ENCODE peak calls at places on chromosomes 16 and 17, in four cellular contexts. Y is colonic mucosa, S is A549, J is kidney. X is an unnamed sample.

GRCh38 chr16:79970551-79971236 is 370.2 kb upstream of the MAF start:
- DNase-seq in Y (peak; percentile 20), S (no peak), J (no peak), X (no peak)

GRCh38 chr17:57603978-57604377 is 141.1 kb downstream of the CCDC182 start:
- DNase-seq in Y (no peak), S (no peak), J (no peak), X (no peak)

GRCh38 chr17:17626151-17626805 is 34.8 kb upstream of the PEMT start:
- DNase-seq in Y (no peak), S (no peak), J (no peak), X (no peak)

GRCh38 chr17:14838567-14838966 is 426.6 kb downstream of the PMP22 start:
- DNase-seq in Y (no peak), S (no peak), J (no peak), X (no peak)

GRCh38 chr17:81885869-81886548 is 5.4 kb downstream of the ALYREF start:
- DNase-seq in Y (no peak), S (no peak), J (peak; percentile 86), X (no peak)

GRCh38 chr16:8137581-8137980 is 452.7 kb downstream of the TMEM114 start:
- DNase-seq in Y (no peak), S (no peak), J (no peak), X (no peak)

GRCh38 chr17:75785016-75785769 is 587 bp downstream of the UNK start:
- DNase-seq in Y (peak; percentile 91), S (peak; percentile 69), J (peak; percentile 98), X (peak; percentile 98)

GRCh38 chr16:6113749-6114148 is 1016.2 kb upstream of the EEF2KMT start:
- DNase-seq in Y (no peak), S (no peak), J (no peak), X (no peak)

GRCh38 chr16:80543162-80543561 is 2.4 kb downstream of the DYNLRB2 start:
- DNase-seq in Y (no peak), S (no peak), J (no peak), X (no peak)

GRCh38 chr16:28110074-28110473 is 46.6 kb upstream of the GSG1L start:
- DNase-seq in Y (no peak), S (no peak), J (no peak), X (no peak)

GRCh38 chr16:81060576-81061306 is 16.3 kb downstream of the C16orf46 start:
- DNase-seq in Y (no peak), S (no peak), J (no peak), X (no peak)

GRCh38 chr17:6110592-6110991 is 40.4 kb downstream of the WSCD1 start:
- DNase-seq in Y (peak; percentile 55), S (no peak), J (no peak), X (no peak)

DNA sequence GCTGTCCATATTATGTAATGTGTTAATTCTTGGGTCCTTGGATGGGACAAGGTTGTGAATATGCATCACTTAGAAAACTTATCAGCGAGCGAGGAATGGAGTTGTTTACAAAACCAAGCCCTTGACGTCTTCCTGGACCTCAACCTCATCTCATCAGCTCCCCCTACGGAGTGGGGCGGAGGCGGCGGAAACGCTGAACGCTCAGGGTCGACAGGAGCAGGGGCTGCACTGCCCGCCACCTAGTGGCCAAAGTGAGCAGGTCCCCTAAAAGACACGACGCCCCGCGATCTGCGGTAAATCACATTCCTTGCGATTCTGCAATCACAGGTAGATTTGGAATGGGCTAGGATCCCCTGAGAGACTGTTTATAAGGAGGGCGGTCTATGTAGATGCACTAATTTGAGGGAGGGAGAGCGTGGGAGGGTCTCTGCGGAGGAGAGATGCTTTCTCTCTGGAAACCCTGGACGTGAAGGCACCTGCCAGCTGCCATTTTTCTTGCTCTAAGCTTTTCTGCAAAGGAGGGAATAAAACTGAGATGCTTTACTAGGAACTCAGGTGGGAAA is 5.4 kb upstream of the ICAM2 start:
- DNase-seq in Y (peak; percentile 79), S (peak; percentile 81), J (peak; percentile 92), X (peak; percentile 70)
- H3K27ac ChIP-seq in Y (peak overlapping the region; percentile 44), S (no peak overlapping the region), J (no peak overlapping the region), X (no peak overlapping the region)

GRCh38 chr17:60073063-60073462 is 5.7 kb downstream of the HEATR6 start:
- DNase-seq in Y (no peak), S (no peak), J (no peak), X (no peak)
- H3K9me3 ChIP-seq in Y (no peaks in the 10 kb centered on the region), S (no peaks in the 10 kb centered on the region), J (no peaks in the 10 kb centered on the region), X (no peaks in the 10 kb centered on the region)

DNA sequence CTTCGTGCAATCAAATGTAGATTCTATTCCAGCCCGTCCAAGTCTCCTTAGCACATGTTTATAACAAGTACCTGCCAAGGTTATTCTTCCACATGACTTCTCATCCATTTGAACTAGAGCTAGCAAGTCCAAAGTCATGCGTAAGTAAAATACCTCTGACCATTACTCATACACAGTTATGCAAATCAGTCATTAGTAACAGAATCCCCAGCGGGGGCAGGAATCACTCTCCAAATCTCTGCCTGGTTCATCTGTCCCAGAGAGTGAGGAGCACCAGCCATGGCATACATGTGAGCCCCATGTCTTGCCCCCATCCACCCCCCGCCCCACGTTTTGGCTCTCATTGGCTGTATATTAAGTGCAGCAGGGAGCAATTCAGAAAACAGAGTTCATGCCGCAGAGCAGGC is 27.7 kb downstream of the SRL start:
- DNase-seq in Y (no peak), S (peak; percentile 40), J (no peak), X (peak; percentile 65)
- H3K27ac ChIP-seq in Y (peak overlapping the region; percentile 69), S (peak overlapping the region; percentile 82), J (peak overlapping the region; percentile 93), X (peak overlapping the region; percentile 48)

GRCh38 chr16:56370185-56370584 is 55.2 kb downstream of the AMFR start:
- DNase-seq in Y (no peak), S (no peak), J (no peak), X (no peak)
- H3K9me3 ChIP-seq in Y (no peaks in the 10 kb centered on the region), S (no peaks in the 10 kb centered on the region), J (no peaks in the 10 kb centered on the region), X (no peaks in the 10 kb centered on the region)

GRCh38 chr16:89294486-89294885 is 77.0 kb downstream of the ZNF778 start:
- DNase-seq in Y (no peak), S (no peak), J (peak; percentile 59), X (no peak)
- H3K27ac ChIP-seq in Y (no peak overlapping the region), S (peak overlapping the region; percentile 42), J (no peak overlapping the region), X (no peak overlapping the region)

GRCh38 chr17:21132428-21132827 is 5.7 kb downstream of the DHRS7B start:
- DNase-seq in Y (no peak), S (no peak), J (no peak), X (no peak)

GRCh38 chr17:21131090-21131616 is 4.4 kb downstream of the DHRS7B start:
- DNase-seq in Y (no peak), S (no peak), J (no peak), X (no peak)

GRCh38 chr17:21129023-21129681 is 2.4 kb downstream of the DHRS7B start:
- DNase-seq in Y (no peak), S (peak; percentile 54), J (no peak), X (no peak)

DNA sequence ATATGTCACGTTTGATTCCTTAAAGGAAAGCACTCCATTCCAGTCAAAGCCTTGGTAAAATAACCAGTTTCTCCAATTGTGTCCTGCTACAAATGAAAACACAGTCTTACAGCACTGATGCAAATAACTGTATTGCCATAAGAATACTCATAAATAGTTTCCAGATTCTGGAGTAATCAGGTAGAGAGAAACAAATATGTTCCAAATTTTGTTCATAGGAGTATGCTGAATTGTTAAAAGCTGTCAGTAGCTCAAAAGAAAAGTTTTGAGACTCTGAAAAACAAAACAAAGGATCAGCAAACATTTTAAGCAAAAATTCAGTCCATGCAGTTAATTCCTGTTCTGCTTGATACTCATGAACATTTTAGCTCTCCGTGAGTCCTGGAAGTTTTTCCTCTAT is 7.8 kb downstream of the DHRS7B start:
- DNase-seq in Y (no peak), S (no peak), J (no peak), X (no peak)
- H3K9me3 ChIP-seq in Y (no peaks in the 10 kb centered on the region), S (peaks cover 26% of the 10 kb centered on the region), J (no peaks in the 10 kb centered on the region), X (no peaks in the 10 kb centered on the region)

DNA sequence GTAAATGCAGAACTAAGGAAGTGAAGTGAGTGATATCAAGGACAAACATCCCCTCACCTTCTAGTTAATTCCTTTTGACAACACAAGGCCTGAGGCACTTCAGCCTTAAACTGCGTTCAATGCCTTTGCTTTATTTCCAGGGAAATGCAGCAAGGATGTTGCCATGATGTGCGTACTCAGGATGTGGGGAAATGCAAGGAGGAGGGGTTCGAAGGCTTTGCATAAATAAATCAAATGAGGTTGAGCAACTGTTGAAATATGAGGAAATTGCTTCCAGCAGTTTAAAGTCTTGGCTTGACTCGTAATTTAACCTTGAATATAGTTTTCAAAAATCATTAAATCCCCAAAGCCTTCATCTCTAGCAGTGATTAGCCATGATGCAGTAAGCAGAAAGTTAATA is 81.9 kb upstream of the CCL2 start:
- DNase-seq in Y (no peak), S (no peak), J (no peak), X (no peak)
- H3K27ac ChIP-seq in Y (no peak overlapping the region), S (no peak overlapping the region), J (no peak overlapping the region), X (no peak overlapping the region)

GRCh38 chr17:22145605-22146178 is 453.4 kb downstream of the KCNJ18 start:
- DNase-seq in Y (no peak), S (no peak), J (peak; percentile 59), X (no peak)
- H3K9me3 ChIP-seq in Y (no peaks in the 10 kb centered on the region), S (no peaks in the 10 kb centered on the region), J (no peaks in the 10 kb centered on the region), X (no peaks in the 10 kb centered on the region)

DNA sequence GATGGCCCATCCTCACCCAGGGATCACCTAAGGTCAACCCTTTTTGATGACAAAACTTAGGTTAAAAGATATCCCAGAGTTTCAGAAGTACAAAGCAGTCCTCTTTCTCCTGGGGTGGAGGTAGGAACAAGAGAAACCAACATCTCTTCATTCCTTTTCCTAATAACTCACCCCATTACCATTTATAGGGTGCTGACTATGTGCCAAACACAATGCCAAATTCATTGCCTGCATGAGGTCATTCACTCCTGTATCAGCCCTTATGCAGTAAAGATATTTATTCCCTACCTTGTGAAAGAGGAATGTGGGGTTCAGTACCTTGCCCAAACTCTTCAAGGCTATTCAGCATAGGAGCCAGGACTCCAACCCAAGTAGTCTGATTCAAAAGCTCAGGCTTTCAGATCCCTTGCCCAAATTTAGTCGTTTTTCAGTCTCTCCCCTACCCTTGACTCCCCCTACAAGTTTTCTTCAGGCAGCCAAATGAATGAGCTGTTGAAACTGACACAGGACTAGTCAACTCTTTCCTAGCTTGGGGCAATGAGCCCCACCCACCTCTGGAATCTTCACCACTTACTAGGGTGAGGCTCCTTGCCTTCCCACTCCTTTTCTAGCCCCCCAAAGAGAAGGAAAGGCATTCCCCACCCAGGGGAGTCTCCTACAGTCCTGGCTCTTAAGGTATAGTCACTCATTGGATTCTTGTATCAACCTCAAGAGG is 5.9 kb downstream of the KRT14 start:
- DNase-seq in Y (no peak), S (no peak), J (no peak), X (no peak)
- H3K27ac ChIP-seq in Y (no peak overlapping the region), S (no peak overlapping the region), J (no peak overlapping the region), X (no peak overlapping the region)

X was measured in SJSA1.